ENCODE peak calls at places on chromosomes 12 and 14, in eight cellular contexts. L is A549, C is transverse colon, V is uterus, K is HFF-Myc, U is ovary, G is progenitor cell of endocrine pancreas, I is left lung. R is an unnamed sample.

GRCh38 chr12:11901687-11902524 is 168.8 kb upstream of the BCL2L14 start:
- DNase-seq in G (no peak), K (no peak), V (no peak), C (no peak), U (no peak), I (no peak), L (no peak), R (no peak)

GRCh38 chr12:54300732-54301427 is at the start of gene NFE2:
- DNase-seq in K (peak), C (peak), G (peak), L (peak), V (peak), U (no peak), I (peak), R (peak)

GRCh38 chr12:120710805-120711296 is 593 bp downstream of the UNC119B start:
- DNase-seq in V (peak), U (peak), L (peak), C (peak), K (no peak), I (peak), G (peak), R (no peak)

GRCh38 chr12:71950819-71951218 is 12.2 kb downstream of the TPH2 start:
- DNase-seq in I (no peak), L (no peak), G (no peak), V (no peak), C (no peak), K (no peak), U (no peak), R (no peak)

GRCh38 chr12:132582058-132582420 is 28.3 kb downstream of the LRCOL1 start:
- DNase-seq in L (no peak), U (peak), K (no peak), I (no peak), V (peak), C (no peak), G (no peak), R (peak)

GRCh38 chr14:79665556-79665955 is 545.7 kb downstream of the DIO2 start:
- DNase-seq in V (no peak), C (no peak), I (no peak), G (no peak), L (no peak), K (no peak), U (no peak), R (no peak)

GRCh38 chr12:10213168-10214130 is 772 bp downstream of the GABARAPL1 start:
- DNase-seq in U (peak), K (no peak), L (peak), V (peak), I (peak), C (peak), G (peak), R (peak)

GRCh38 chr12:62522984-62523383 is 56.4 kb downstream of the MON2 start:
- DNase-seq in U (no peak), C (no peak), G (no peak), K (no peak), L (no peak), V (no peak), I (no peak), R (peak)

GRCh38 chr12:109393437-109394345 is 46.0 kb downstream of the MYO1H start:
- DNase-seq in I (no peak), U (no peak), V (peak), L (peak), C (peak), G (no peak), K (peak), R (peak)

GRCh38 chr12:78863482-78864427 is 819 bp upstream of the SYT1 start:
- DNase-seq in L (peak), G (peak), C (peak), I (peak), V (peak), K (no peak), U (peak), R (peak)

GRCh38 chr14:94816113-94816512 is 46.2 kb upstream of the GSC start:
- DNase-seq in V (no peak), I (no peak), L (no peak), G (no peak), U (no peak), C (no peak), K (no peak), R (no peak)

GRCh38 chr12:130017571-130018449 is 114.0 kb upstream of the TMEM132D start:
- DNase-seq in U (no peak), G (no peak), V (no peak), L (no peak), I (no peak), K (no peak), C (no peak), R (no peak)

GRCh38 chr12:28563926-28564325 is 373.7 kb downstream of the CCDC91 start:
- DNase-seq in U (no peak), C (no peak), K (peak), L (no peak), G (no peak), I (no peak), V (no peak), R (peak)

GRCh38 chr14:34571771-34572170 is 32.3 kb upstream of the EAPP start:
- DNase-seq in V (no peak), G (no peak), L (no peak), C (no peak), K (no peak), I (no peak), U (no peak), R (no peak)

GRCh38 chr12:62562892-62563291 is 96.3 kb downstream of the MON2 start:
- DNase-seq in V (no peak), K (no peak), G (no peak), I (no peak), U (no peak), L (no peak), C (no peak), R (peak)

GRCh38 chr12:46839232-46839631 is 13.4 kb upstream of the SLC38A4 start:
- DNase-seq in G (no peak), U (no peak), K (no peak), C (no peak), V (no peak), I (no peak), L (no peak), R (no peak)

GRCh38 chr12:132850291-132850690 is 21.6 kb upstream of the GOLGA3 start:
- DNase-seq in V (no peak), G (no peak), I (no peak), L (no peak), U (no peak), C (no peak), K (no peak), R (no peak)

GRCh38 chr12:115835445-115835844 is 442.0 kb downstream of the MED13L start:
- DNase-seq in G (no peak), K (no peak), C (no peak), I (no peak), U (no peak), L (no peak), V (no peak), R (no peak)

GRCh38 chr14:101738921-101739320 is 22.6 kb upstream of the PPP2R5C start:
- DNase-seq in K (no peak), C (no peak), U (no peak), L (no peak), V (no peak), G (no peak), I (no peak), R (no peak)

GRCh38 chr12:80445083-80445482 is 1.0 kb downstream of the PTPRQ start:
- DNase-seq in K (no peak), V (no peak), I (no peak), L (no peak), C (no peak), U (no peak), G (no peak), R (peak)

GRCh38 chr12:98830657-98831056 is 185.6 kb downstream of the APAF1 start:
- DNase-seq in L (no peak), U (no peak), K (no peak), C (no peak), G (no peak), V (no peak), I (no peak), R (no peak)

GRCh38 chr14:90508536-90509254 is 111.9 kb downstream of the CALM1 start:
- DNase-seq in K (no peak), C (peak), U (no peak), L (no peak), G (no peak), V (no peak), I (peak), R (no peak)

GRCh38 chr14:90523544-90523943 is 126.7 kb downstream of the CALM1 start:
- DNase-seq in L (no peak), C (no peak), V (no peak), I (no peak), U (no peak), G (no peak), K (no peak), R (no peak)

GRCh38 chr14:49621114-49621881 is 699 bp downstream of the MGAT2 start:
- DNase-seq in K (no peak), V (peak), C (peak), G (peak), I (peak), L (no peak), U (peak), R (peak)

GRCh38 chr12:77214136-77214535 is 148.8 kb upstream of the E2F7 start:
- DNase-seq in C (no peak), U (no peak), V (no peak), I (no peak), K (no peak), L (no peak), G (no peak), R (peak)

GRCh38 chr14:59583755-59584154 is 7.1 kb upstream of the CCDC175 start:
- DNase-seq in I (peak), K (no peak), C (no peak), G (no peak), L (no peak), V (no peak), U (no peak), R (peak)

GRCh38 chr12:15797818-15798217 is 8.6 kb upstream of the EPS8 start:
- DNase-seq in L (no peak), U (no peak), K (no peak), C (no peak), G (no peak), I (no peak), V (no peak), R (no peak)

GRCh38 chr12:63875703-63876102 is 31.2 kb downstream of the SRGAP1 start:
- DNase-seq in I (no peak), V (no peak), L (no peak), K (no peak), C (no peak), G (no peak), U (no peak), R (no peak)

GRCh38 chr12:121423682-121424631 is 24.0 kb downstream of the RNF34 start:
- DNase-seq in G (no peak), I (no peak), U (no peak), V (no peak), L (no peak), C (no peak), K (no peak), R (peak)

GRCh38 chr12:6961695-6962284 is 8.7 kb downstream of the PHB2 start:
- DNase-seq in C (peak), I (peak), K (no peak), U (peak), V (peak), L (peak), G (peak), R (peak)

GRCh38 chr12:30529489-30530269 is 166.0 kb downstream of the IPO8 start:
- DNase-seq in C (no peak), K (no peak), I (no peak), G (no peak), V (no peak), L (no peak), U (no peak), R (peak)

GRCh38 chr12:112347521-112347920 is 34.7 kb downstream of the HECTD4 start:
- DNase-seq in C (no peak), V (no peak), U (no peak), G (no peak), K (peak), I (no peak), L (no peak), R (peak)

GRCh38 chr14:22155582-22155981 is 433.4 kb downstream of the DAD1 start:
- DNase-seq in U (no peak), V (no peak), K (no peak), C (no peak), L (no peak), G (no peak), I (no peak), R (no peak)

GRCh38 chr14:99441157-99441870 is 39.3 kb downstream of the SETD3 start:
- DNase-seq in C (no peak), L (no peak), U (no peak), G (no peak), K (no peak), I (no peak), V (no peak), R (no peak)
- TF ChIP-seq CTCF in C (no peak), L (no peak), U (no peak), G (peak), K (no peak), I (no peak), V (no peak), R (peak)

DNA sequence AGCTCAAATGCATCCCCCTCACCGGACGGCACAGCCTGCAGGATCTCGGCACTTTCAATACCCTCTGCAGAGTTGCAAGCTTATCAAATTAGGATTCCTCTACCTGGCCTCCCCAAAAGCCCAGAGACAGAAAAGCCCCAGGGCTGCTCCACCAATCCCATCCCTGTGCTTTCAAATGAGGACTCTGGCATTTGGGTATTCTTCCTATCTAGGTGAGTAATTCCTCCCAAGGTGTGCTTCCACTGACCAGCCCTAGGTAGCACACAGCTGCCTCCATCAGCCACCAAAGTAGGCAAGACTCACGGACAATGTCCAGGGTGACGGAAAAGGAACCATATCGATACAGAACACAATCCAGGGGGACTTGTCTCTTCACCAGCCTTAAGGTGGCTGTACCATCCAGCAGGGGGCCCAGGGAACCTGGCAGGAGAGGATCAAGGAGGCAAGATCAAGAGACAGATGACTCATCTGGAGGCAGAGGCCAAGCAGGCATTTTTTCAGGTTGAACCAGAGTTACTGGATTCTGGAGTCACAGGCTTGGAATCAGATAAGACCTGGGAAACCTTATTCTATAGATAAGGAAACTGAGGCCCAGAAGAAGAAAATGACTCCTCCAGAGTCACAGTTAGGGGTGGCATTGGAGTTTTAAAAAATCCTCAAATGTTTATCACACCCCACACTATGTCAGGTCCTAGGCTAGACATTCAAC is 9.9 kb downstream of the PMEL start:
- DNase-seq in I (no peak), K (no peak), U (no peak), G (no peak), V (no peak), C (peak), L (peak), R (peak)
- TF ChIP-seq CTCF in I (peak), K (peak), U (no peak), G (peak), V (no peak), C (no peak), L (peak), R (peak)

GRCh38 chr12:2051700-2052625 is 824 bp upstream of the CACNA1C start:
- DNase-seq in K (no peak), C (no peak), I (no peak), V (peak), U (no peak), L (no peak), G (no peak), R (no peak)
- TF ChIP-seq CTCF in K (no peak), C (no peak), I (no peak), V (peak), U (no peak), L (no peak), G (no peak), R (no peak)

DNA sequence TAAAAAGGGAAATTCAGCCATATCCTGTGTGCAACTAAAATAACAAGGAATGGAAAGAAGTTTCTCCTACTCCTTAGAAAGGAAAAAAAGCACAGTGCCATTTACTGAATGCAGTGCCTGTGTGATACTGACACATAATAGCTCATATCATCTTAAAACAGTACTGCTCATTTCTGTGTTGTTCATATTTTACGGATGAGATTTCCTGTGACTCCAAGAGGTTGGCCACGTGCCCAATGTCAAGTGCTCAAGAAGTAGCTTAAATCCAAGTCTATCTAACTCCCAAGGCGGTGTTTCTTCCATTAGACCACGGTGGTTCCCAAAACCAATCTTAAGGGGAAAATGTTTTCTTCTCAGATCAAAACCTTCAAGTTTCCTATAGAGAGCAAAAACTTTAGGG is 20.0 kb downstream of the MAP3K9 start:
- DNase-seq in V (no peak), C (no peak), G (no peak), L (no peak), U (peak), I (peak), K (no peak), R (peak)
- TF ChIP-seq CTCF in V (no peak), C (no peak), G (no peak), L (no peak), U (no peak), I (no peak), K (no peak), R (no peak)

GRCh38 chr12:89636776-89637160 is 71.9 kb downstream of the ATP2B1 start:
- DNase-seq in I (no peak), C (no peak), G (no peak), V (no peak), K (no peak), U (no peak), L (no peak), R (peak)
- TF ChIP-seq CTCF in I (no peak), C (no peak), G (no peak), V (no peak), K (no peak), U (no peak), L (no peak), R (peak)

DNA sequence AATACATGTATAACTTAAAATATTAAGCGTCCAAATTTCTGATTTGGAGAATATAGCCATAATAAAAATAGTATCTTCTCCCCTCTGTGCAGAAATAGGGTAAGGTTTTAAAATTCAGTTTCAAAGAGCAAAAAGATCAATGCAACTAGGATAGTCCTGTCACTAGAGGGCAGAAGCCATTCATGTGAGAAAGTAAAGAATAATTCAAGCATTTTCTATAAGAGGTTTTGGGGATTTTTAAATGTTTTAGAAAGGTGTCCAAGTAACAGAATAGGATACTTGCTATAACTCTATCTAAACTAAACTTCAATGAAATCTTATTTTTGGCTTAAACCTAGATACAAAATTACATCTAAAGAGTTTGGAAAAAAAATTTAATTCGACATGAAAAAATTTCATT is 50.3 kb downstream of the ADAMTS20 start:
- DNase-seq in L (peak), G (no peak), I (no peak), K (peak), C (no peak), V (no peak), U (no peak), R (peak)
- TF ChIP-seq CTCF in L (peak), G (peak), I (no peak), K (peak), C (no peak), V (no peak), U (no peak), R (peak)

GRCh38 chr12:20798561-20798960 is 11.9 kb upstream of the SLCO1B3 start:
- DNase-seq in U (no peak), G (no peak), I (no peak), V (no peak), K (no peak), L (no peak), C (no peak), R (no peak)
- TF ChIP-seq CTCF in U (no peak), G (peak), I (no peak), V (peak), K (no peak), L (peak), C (peak), R (no peak)

GRCh38 chr12:83145325-83145724 is 458.6 kb downstream of the TMTC2 start:
- DNase-seq in C (no peak), G (no peak), U (no peak), K (no peak), I (no peak), V (no peak), L (no peak), R (no peak)
- TF ChIP-seq CTCF in C (no peak), G (no peak), U (no peak), K (no peak), I (no peak), V (no peak), L (no peak), R (no peak)